ENCODE peak calls at places on chromosomes 1 and 21, in four cellular contexts. O, Y, R and F are unnamed samples.

GRCh38 chr1:206001476-206001888 is 1.7 kb downstream of the RAB7B start:
- DNase-seq in R (peak), O (peak), Y (no peak), F (peak)

GRCh38 chr1:1146596-1146995 is 27.1 kb upstream of the TTLL10 start:
- DNase-seq in O (no peak), Y (no peak), R (no peak), F (no peak)

GRCh38 chr21:42837421-42838211 is 41.7 kb downstream of the WDR4 start:
- DNase-seq in R (no peak), Y (no peak), O (no peak), F (no peak)

GRCh38 chr1:91501527-91501859 is 842 bp downstream of the CDC7 start:
- DNase-seq in R (no peak), Y (no peak), O (peak), F (no peak)

GRCh38 chr1:10818262-10819197 is 22.1 kb upstream of the CASZ1 start:
- DNase-seq in Y (no peak), R (no peak), O (no peak), F (no peak)

GRCh38 chr1:108200627-108201106 is 524 bp upstream of the SLC25A24 start:
- DNase-seq in Y (no peak), O (peak), R (peak), F (peak)

GRCh38 chr1:66231162-66232077 is 302.5 kb upstream of the SGIP1 start:
- DNase-seq in O (no peak), R (peak), Y (no peak), F (peak)

GRCh38 chr1:205729945-205730610 is 19.9 kb downstream of the NUCKS1 start:
- DNase-seq in O (peak), Y (no peak), R (no peak), F (no peak)